ENCODE peak calls at places on chromosomes 13 and 19, in five cellular contexts. One of them, this sample, is unnamed.

GRCh38 chr13:46687810-46688209 is 109.2 kb downstream of the ESD start:
- DNase-seq in transverse colon: no peak
- DNase-seq in HepG2: peak; percentile 80
- DNase-seq in A549: peak; percentile 36
- DNase-seq in adrenal gland: no peak
- DNase-seq in this sample: peak; percentile 32

GRCh38 chr13:20146381-20146780 is 14.5 kb downstream of the GJA3 start:
- DNase-seq in transverse colon: no peak
- DNase-seq in HepG2: no peak
- DNase-seq in A549: no peak
- DNase-seq in adrenal gland: no peak
- DNase-seq in this sample: no peak

GRCh38 chr19:585551-586110 is 4.0 kb upstream of the HCN2 start:
- DNase-seq in transverse colon: no peak
- DNase-seq in HepG2: no peak
- DNase-seq in A549: no peak
- DNase-seq in adrenal gland: peak; percentile 73
- DNase-seq in this sample: no peak

GRCh38 chr13:25692156-25692555 is 320.4 kb downstream of the ATP8A2 start:
- DNase-seq in transverse colon: no peak
- DNase-seq in HepG2: no peak
- DNase-seq in A549: no peak
- DNase-seq in adrenal gland: no peak
- DNase-seq in this sample: no peak

GRCh38 chr19:10568444-10568825 is 344 bp downstream of the CDKN2D start:
- DNase-seq in transverse colon: peak; percentile 63
- DNase-seq in HepG2: no peak
- DNase-seq in A549: peak; percentile 50
- DNase-seq in adrenal gland: peak; percentile 38
- DNase-seq in this sample: no peak

GRCh38 chr19:4352701-4353121 is 9.3 kb downstream of the MPND start:
- DNase-seq in transverse colon: no peak
- DNase-seq in HepG2: peak; percentile 47
- DNase-seq in A549: peak; percentile 66
- DNase-seq in adrenal gland: no peak
- DNase-seq in this sample: no peak

GRCh38 chr13:33945477-33945876 is 127.5 kb downstream of the RFC3 start:
- DNase-seq in transverse colon: no peak
- DNase-seq in HepG2: no peak
- DNase-seq in A549: no peak
- DNase-seq in adrenal gland: no peak
- DNase-seq in this sample: no peak

GRCh38 chr19:7191946-7192691 is 102.1 kb downstream of the INSR start:
- DNase-seq in transverse colon: peak; percentile 19
- DNase-seq in HepG2: no peak
- DNase-seq in A549: no peak
- DNase-seq in adrenal gland: peak; percentile 41
- DNase-seq in this sample: no peak

GRCh38 chr19:5360003-5360820 is 19.6 kb upstream of the PTPRS start:
- DNase-seq in transverse colon: no peak
- DNase-seq in HepG2: no peak
- DNase-seq in A549: no peak
- DNase-seq in adrenal gland: peak; percentile 31
- DNase-seq in this sample: no peak

GRCh38 chr19:49881672-49882394 is 4.3 kb downstream of the TBC1D17 start:
- DNase-seq in transverse colon: no peak
- DNase-seq in HepG2: no peak
- DNase-seq in A549: peak; percentile 72
- DNase-seq in adrenal gland: peak; percentile 19
- DNase-seq in this sample: no peak
- TF ChIP-seq POLR2A in transverse colon: no peak
- TF ChIP-seq POLR2A in HepG2: no peak
- TF ChIP-seq POLR2A in A549: no peak
- TF ChIP-seq POLR2A in adrenal gland: no peak
- TF ChIP-seq POLR2A in this sample: no peak

GRCh38 chr19:21698215-21698614 is 69.2 kb downstream of the ZNF100 start:
- DNase-seq in transverse colon: no peak
- DNase-seq in HepG2: peak; percentile 4
- DNase-seq in A549: no peak
- DNase-seq in adrenal gland: no peak
- DNase-seq in this sample: no peak
- TF ChIP-seq CTCF in transverse colon: peak; percentile 59
- TF ChIP-seq CTCF in HepG2: peak; percentile 44
- TF ChIP-seq CTCF in A549: no peak
- TF ChIP-seq CTCF in adrenal gland: peak; percentile 48
- TF ChIP-seq CTCF in this sample: peak; percentile 64

DNA sequence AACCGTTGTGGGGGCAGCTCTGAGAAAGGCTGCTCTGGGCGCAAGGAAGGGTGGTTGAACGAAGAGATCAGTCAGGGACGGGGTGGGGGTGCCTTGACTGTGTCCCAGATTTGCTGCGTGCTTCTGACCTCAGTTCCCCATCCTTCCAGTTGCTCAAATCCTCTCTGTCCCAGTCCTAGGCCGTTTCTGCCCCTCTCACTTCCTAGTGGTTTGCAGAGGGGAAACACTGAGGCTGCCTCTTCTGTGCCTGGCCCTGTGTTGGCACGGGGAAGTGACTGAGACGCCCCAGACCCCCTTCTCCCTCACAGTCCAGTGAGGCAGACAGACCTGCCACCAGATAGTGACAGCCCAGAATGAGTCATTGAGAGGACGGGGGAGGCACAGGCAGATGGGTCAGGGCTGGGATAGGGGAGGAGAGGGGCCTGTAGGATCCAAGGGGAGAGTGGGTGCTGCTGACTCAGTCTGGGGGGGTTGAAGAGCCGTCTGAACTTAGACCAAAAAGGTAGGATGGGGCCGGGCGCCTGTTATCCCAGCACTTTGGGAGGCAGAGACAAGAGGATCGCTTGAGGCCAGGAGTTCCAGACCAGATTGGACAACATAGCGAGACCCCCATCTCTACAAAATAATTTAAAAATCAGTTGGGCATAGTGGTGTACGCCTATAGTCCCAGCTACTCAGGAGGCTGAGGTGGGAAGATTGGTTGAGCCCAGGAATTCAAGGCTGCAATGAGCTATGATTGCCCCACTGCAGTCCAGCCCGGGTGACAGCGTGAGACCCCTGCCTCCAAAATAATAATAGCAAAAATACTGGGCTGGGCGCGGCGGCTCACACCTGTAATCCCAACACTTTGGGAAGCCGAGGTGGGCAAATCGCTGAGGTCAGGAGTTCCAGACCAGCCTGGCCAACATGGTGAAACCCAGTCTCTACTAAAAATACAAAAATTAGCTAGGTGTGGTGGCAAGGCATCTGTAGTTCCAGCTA is 26.4 kb downstream of the NUMBL start:
- DNase-seq in transverse colon: no peak
- DNase-seq in HepG2: no peak
- DNase-seq in A549: no peak
- DNase-seq in adrenal gland: peak; percentile 66
- DNase-seq in this sample: peak; percentile 58
- TF ChIP-seq POLR2A in transverse colon: no peak
- TF ChIP-seq POLR2A in HepG2: no peak
- TF ChIP-seq POLR2A in A549: no peak
- TF ChIP-seq POLR2A in adrenal gland: no peak
- TF ChIP-seq POLR2A in this sample: no peak

DNA sequence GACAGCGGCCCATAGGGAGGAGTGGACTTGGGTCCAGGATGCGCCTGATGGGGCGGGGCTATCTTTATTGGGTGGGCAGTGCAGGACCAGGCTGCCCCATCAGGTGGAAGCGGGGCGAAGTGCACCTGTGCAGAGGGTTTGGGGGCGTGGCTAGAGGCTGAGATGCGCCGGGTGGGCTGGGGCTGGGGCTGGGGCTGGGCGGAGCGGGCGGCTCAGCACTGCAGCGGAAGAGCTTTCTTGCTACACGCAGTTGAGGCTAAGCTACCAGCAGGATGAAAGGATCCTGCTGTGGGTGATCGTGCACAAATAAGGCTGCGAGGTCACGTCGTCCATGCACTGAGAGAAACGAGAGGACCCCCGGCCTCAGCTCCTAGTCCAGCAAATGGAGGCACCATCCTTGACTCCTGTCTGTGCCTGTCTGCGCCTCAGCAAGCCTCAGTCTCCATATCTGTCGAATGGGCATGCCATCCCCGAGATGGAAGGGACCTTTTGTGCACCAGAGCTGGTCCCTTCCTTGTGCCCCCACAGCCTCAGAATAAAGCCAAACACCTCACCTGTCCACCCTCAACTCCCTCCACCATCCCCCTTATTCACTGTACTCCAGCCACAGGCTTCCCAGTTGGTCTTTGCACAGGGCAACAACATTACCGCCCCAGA is 20.9 kb upstream of the HOMER3 start:
- DNase-seq in transverse colon: no peak
- DNase-seq in HepG2: peak; percentile 83
- DNase-seq in A549: no peak
- DNase-seq in adrenal gland: no peak
- DNase-seq in this sample: no peak
- TF ChIP-seq CTCF in transverse colon: no peak
- TF ChIP-seq CTCF in HepG2: peak; percentile 52
- TF ChIP-seq CTCF in A549: no peak
- TF ChIP-seq CTCF in adrenal gland: no peak
- TF ChIP-seq CTCF in this sample: no peak

GRCh38 chr19:2900296-2901252 is at the start of gene ZNF57:
- DNase-seq in transverse colon: peak; percentile 100
- DNase-seq in HepG2: peak; percentile 98
- DNase-seq in A549: peak; percentile 98
- DNase-seq in adrenal gland: peak; percentile 100
- DNase-seq in this sample: peak; percentile 100
- TF ChIP-seq POLR2A in transverse colon: peak; percentile 94
- TF ChIP-seq POLR2A in HepG2: peak; percentile 67
- TF ChIP-seq POLR2A in A549: peak; percentile 34
- TF ChIP-seq POLR2A in adrenal gland: no peak
- TF ChIP-seq POLR2A in this sample: no peak

DNA sequence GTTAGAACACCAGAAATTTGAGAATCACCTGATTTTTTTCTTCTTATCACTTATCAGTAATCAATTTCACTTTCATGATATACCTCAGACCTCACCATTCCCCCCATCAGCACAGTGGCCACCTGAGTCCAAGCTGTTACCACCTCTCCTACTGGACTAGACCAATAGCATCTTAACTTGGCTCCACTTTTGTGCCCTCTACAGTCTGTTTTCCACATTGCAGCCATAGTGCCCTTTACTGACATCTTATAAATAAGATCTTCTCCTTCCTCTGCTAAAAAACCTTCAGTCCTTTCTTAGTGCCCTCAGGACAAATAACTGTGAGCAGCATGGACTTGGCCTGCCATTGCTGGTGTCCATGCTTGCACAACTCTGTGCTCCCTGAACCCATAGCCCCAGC is 380.7 kb downstream of the LMO7 start:
- DNase-seq in transverse colon: peak; percentile 8
- DNase-seq in HepG2: peak; percentile 25
- DNase-seq in A549: peak; percentile 43
- DNase-seq in adrenal gland: no peak
- DNase-seq in this sample: no peak
- TF ChIP-seq CTCF in transverse colon: peak; percentile 33
- TF ChIP-seq CTCF in HepG2: peak; percentile 27
- TF ChIP-seq CTCF in A549: peak; percentile 22
- TF ChIP-seq CTCF in adrenal gland: peak; percentile 21
- TF ChIP-seq CTCF in this sample: no peak

GRCh38 chr19:45785781-45786532 is 3.7 kb upstream of the DMPK start:
- DNase-seq in transverse colon: no peak
- DNase-seq in HepG2: no peak
- DNase-seq in A549: no peak
- DNase-seq in adrenal gland: no peak
- DNase-seq in this sample: no peak

GRCh38 chr19:45791744-45792481 is 732 bp downstream of the DMWD start:
- DNase-seq in transverse colon: no peak
- DNase-seq in HepG2: no peak
- DNase-seq in A549: no peak
- DNase-seq in adrenal gland: no peak
- DNase-seq in this sample: no peak

GRCh38 chr19:45790942-45791341 is 1.7 kb downstream of the DMWD start:
- DNase-seq in transverse colon: peak; percentile 28
- DNase-seq in HepG2: no peak
- DNase-seq in A549: no peak
- DNase-seq in adrenal gland: no peak
- DNase-seq in this sample: no peak

GRCh38 chr19:45786533-45786894 is 4.2 kb upstream of the DMPK start:
- DNase-seq in transverse colon: no peak
- DNase-seq in HepG2: no peak
- DNase-seq in A549: no peak
- DNase-seq in adrenal gland: no peak
- DNase-seq in this sample: no peak

DNA sequence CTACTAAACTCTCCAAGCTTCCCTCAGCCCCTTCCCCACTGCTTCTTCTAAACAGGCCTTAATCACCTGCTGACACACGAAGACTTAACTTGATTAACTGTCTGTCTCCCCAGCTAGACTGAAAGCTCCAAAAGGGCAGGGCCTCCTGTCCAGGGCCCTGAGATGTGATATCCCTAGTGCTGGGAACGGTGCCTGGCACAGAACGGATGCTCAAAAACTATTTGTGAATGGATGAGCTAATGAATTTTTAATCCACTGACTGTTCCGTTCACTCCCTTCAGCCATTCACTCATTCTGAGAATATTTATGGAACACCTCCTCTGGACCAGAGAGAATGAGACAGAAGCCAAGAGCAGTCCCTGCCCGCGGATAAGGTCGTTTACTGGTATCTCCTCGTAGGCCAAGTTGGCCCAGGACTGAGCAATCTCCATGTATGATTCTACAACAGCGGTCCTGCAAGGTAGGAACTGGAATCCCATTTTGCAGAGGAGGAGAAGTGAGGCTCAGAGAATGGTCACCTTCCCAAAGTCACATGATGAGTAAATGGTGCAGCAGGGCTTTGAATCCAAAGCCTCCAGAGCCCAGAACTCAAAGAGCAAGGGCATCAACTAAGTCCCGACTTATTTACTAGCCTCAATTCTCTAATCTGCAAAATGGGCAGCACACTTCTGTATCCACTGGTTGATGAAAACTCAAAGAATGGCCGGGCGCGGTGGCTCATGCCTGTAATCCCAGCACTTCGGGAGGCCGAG is 3.4 kb downstream of the DMWD start:
- DNase-seq in transverse colon: no peak
- DNase-seq in HepG2: no peak
- DNase-seq in A549: no peak
- DNase-seq in adrenal gland: no peak
- DNase-seq in this sample: no peak
- TF ChIP-seq POLR2A in transverse colon: no peak
- TF ChIP-seq POLR2A in HepG2: no peak
- TF ChIP-seq POLR2A in A549: no peak
- TF ChIP-seq POLR2A in adrenal gland: no peak
- TF ChIP-seq POLR2A in this sample: no peak